ENCODE peak calls at places on chromosomes 16 and 17, in six cellular contexts. One of them, this sample, is unnamed.

GRCh38 chr16:73610160-73610559 is 562.2 kb upstream of the ZFHX3 start:
- DNase-seq in mammary epithelial cell: no peak
- DNase-seq in OCI-LY7: no peak
- DNase-seq in DND-41: no peak
- DNase-seq in MM.1S: no peak
- DNase-seq in HCT116: no peak
- DNase-seq in this sample: no peak

GRCh38 chr16:66534376-66534799 is 15.5 kb downstream of the TK2 start:
- DNase-seq in OCI-LY7: no peak
- DNase-seq in HCT116: no peak
- DNase-seq in MM.1S: no peak
- DNase-seq in DND-41: no peak
- DNase-seq in mammary epithelial cell: no peak
- DNase-seq in this sample: no peak

GRCh38 chr17:3552916-3553315 is 4.7 kb downstream of the TRPV3 start:
- DNase-seq in OCI-LY7: no peak
- DNase-seq in MM.1S: no peak
- DNase-seq in mammary epithelial cell: no peak
- DNase-seq in HCT116: no peak
- DNase-seq in DND-41: no peak
- DNase-seq in this sample: no peak

GRCh38 chr16:59573528-59574271 is 839.6 kb upstream of the GOT2 start:
- DNase-seq in DND-41: no peak
- DNase-seq in HCT116: no peak
- DNase-seq in MM.1S: no peak
- DNase-seq in mammary epithelial cell: peak
- DNase-seq in OCI-LY7: no peak
- DNase-seq in this sample: no peak

GRCh38 chr16:49513040-49513439 is 139.4 kb downstream of the C16orf78 start:
- DNase-seq in OCI-LY7: peak
- DNase-seq in mammary epithelial cell: no peak
- DNase-seq in HCT116: no peak
- DNase-seq in DND-41: peak
- DNase-seq in MM.1S: peak
- DNase-seq in this sample: peak

GRCh38 chr17:9700754-9701476 is 55.6 kb downstream of the USP43 start:
- DNase-seq in DND-41: no peak
- DNase-seq in mammary epithelial cell: no peak
- DNase-seq in HCT116: no peak
- DNase-seq in OCI-LY7: no peak
- DNase-seq in MM.1S: no peak
- DNase-seq in this sample: no peak

GRCh38 chr16:89736554-89736953 is 15.2 kb downstream of the ZNF276 start:
- DNase-seq in mammary epithelial cell: no peak
- DNase-seq in HCT116: no peak
- DNase-seq in MM.1S: no peak
- DNase-seq in OCI-LY7: no peak
- DNase-seq in DND-41: no peak
- DNase-seq in this sample: no peak

GRCh38 chr17:74738051-74738996 is 1.3 kb downstream of the RAB37 start:
- DNase-seq in MM.1S: peak
- DNase-seq in OCI-LY7: peak
- DNase-seq in DND-41: peak
- DNase-seq in mammary epithelial cell: no peak
- DNase-seq in HCT116: no peak
- DNase-seq in this sample: no peak

GRCh38 chr17:62130739-62131138 is 65.7 kb upstream of the MED13 start:
- DNase-seq in OCI-LY7: no peak
- DNase-seq in HCT116: no peak
- DNase-seq in MM.1S: no peak
- DNase-seq in DND-41: no peak
- DNase-seq in mammary epithelial cell: no peak
- DNase-seq in this sample: no peak

GRCh38 chr17:81380117-81380516 is 15.1 kb upstream of the BAHCC1 start:
- DNase-seq in HCT116: no peak
- DNase-seq in DND-41: no peak
- DNase-seq in MM.1S: no peak
- DNase-seq in OCI-LY7: no peak
- DNase-seq in mammary epithelial cell: no peak
- DNase-seq in this sample: peak

GRCh38 chr17:79758260-79758659 is 19.7 kb upstream of the CBX2 start:
- DNase-seq in DND-41: no peak
- DNase-seq in HCT116: no peak
- DNase-seq in OCI-LY7: no peak
- DNase-seq in mammary epithelial cell: no peak
- DNase-seq in MM.1S: no peak
- DNase-seq in this sample: no peak

GRCh38 chr16:57422026-57422944 is 17.7 kb downstream of the CCL17 start:
- DNase-seq in DND-41: no peak
- DNase-seq in mammary epithelial cell: peak
- DNase-seq in MM.1S: no peak
- DNase-seq in OCI-LY7: peak
- DNase-seq in HCT116: no peak
- DNase-seq in this sample: peak

GRCh38 chr16:56614549-56614991 is 6.2 kb downstream of the MT2A start:
- DNase-seq in MM.1S: no peak
- DNase-seq in mammary epithelial cell: peak
- DNase-seq in OCI-LY7: no peak
- DNase-seq in HCT116: no peak
- DNase-seq in DND-41: no peak
- DNase-seq in this sample: no peak

GRCh38 chr16:86424413-86424812 is 85.9 kb upstream of the FOXF1 start:
- DNase-seq in HCT116: no peak
- DNase-seq in MM.1S: no peak
- DNase-seq in mammary epithelial cell: no peak
- DNase-seq in DND-41: no peak
- DNase-seq in OCI-LY7: no peak
- DNase-seq in this sample: no peak

GRCh38 chr16:86573646-86574508 is 4.5 kb upstream of the FOXL1 start:
- DNase-seq in MM.1S: no peak
- DNase-seq in DND-41: no peak
- DNase-seq in HCT116: no peak
- DNase-seq in mammary epithelial cell: no peak
- DNase-seq in OCI-LY7: no peak
- DNase-seq in this sample: no peak

GRCh38 chr16:398551-399277 is 1.7 kb downstream of the NME4 start:
- DNase-seq in MM.1S: no peak
- DNase-seq in DND-41: no peak
- DNase-seq in HCT116: no peak
- DNase-seq in OCI-LY7: no peak
- DNase-seq in mammary epithelial cell: no peak
- DNase-seq in this sample: peak

GRCh38 chr17:68383120-68383442 is 74.2 kb downstream of the WIPI1 start:
- DNase-seq in HCT116: no peak
- DNase-seq in MM.1S: no peak
- DNase-seq in OCI-LY7: no peak
- DNase-seq in mammary epithelial cell: no peak
- DNase-seq in DND-41: no peak
- DNase-seq in this sample: no peak

GRCh38 chr17:68379150-68379510 is 78.2 kb downstream of the WIPI1 start:
- DNase-seq in HCT116: no peak
- DNase-seq in OCI-LY7: no peak
- DNase-seq in mammary epithelial cell: no peak
- DNase-seq in DND-41: no peak
- DNase-seq in MM.1S: no peak
- DNase-seq in this sample: no peak

GRCh38 chr17:68379692-68380677 is 77.3 kb downstream of the WIPI1 start:
- DNase-seq in DND-41: no peak
- DNase-seq in OCI-LY7: no peak
- DNase-seq in HCT116: no peak
- DNase-seq in MM.1S: no peak
- DNase-seq in mammary epithelial cell: no peak
- DNase-seq in this sample: no peak

GRCh38 chr17:68382582-68383085 is 74.7 kb downstream of the WIPI1 start:
- DNase-seq in OCI-LY7: no peak
- DNase-seq in mammary epithelial cell: no peak
- DNase-seq in MM.1S: no peak
- DNase-seq in HCT116: no peak
- DNase-seq in DND-41: no peak
- DNase-seq in this sample: no peak

DNA sequence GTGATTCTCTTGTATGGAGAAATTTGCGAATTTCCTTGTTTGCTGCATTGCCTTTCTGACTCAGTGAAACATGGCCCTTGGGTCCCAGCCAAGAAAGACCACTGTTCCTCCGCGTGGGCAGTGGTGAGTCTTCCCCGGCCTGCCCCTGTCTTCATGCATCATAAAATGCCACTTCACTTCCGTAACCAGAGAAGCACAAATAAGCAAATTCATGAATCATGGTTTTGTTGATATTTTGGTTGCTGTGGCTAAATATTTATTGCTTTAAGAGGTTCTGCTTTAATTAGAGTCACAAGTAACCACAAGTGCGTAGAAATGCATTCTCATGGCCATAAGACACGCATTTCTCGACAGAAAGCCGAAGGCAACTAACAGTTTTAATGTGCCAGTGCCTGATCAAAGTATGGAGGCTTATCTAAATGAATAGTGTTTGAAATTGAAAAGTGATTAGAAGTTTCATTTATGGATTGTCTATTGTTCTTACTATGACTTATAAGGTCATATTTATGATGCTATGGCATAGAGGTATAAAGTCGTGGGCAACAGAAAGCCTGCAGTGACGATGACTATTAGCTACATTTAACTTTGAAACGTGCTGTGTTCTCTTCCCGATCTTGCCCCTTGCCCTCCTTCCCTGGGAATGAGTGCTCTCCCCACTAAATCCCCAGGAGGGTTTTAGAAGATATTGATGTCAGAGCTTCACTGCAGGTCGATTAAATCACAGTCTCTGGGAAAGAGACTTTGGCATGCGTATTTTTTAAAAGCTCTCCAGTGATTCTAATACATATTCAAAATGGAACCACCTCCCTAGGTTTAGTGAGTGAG is 76.0 kb downstream of the WIPI1 start:
- DNase-seq in mammary epithelial cell: peak
- DNase-seq in MM.1S: no peak
- DNase-seq in HCT116: peak
- DNase-seq in DND-41: no peak
- DNase-seq in OCI-LY7: no peak
- DNase-seq in this sample: no peak
- H2AFZ ChIP-seq in mammary epithelial cell: no peak
- H2AFZ ChIP-seq in MM.1S: no peak
- H2AFZ ChIP-seq in HCT116: peak
- H2AFZ ChIP-seq in DND-41: no peak
- H2AFZ ChIP-seq in OCI-LY7: no peak
- H2AFZ ChIP-seq in this sample: no peak

DNA sequence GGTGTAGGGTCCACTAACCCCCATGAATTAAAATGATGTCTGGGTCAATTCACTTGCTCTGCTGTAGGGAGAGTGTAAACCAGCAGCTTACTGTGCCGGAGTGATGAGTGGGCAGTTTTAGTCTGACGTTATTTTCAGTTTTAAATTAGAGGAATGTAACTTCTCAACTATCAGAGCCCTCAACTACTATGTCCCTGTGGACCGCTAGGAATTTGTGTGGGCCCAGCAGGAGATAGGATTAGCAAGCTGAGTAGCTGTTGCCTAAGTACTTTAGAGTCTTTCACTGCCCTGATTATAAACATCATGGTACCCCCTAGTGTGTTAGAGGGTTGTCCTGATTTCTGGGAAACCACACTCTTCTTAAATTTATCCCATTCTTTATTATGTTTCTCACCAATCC is 11.4 kb downstream of the MARVELD3 start:
- DNase-seq in DND-41: no peak
- DNase-seq in MM.1S: no peak
- DNase-seq in mammary epithelial cell: no peak
- DNase-seq in HCT116: no peak
- DNase-seq in OCI-LY7: no peak
- DNase-seq in this sample: no peak
- H3K4me3 ChIP-seq in DND-41: no peak
- H3K4me3 ChIP-seq in MM.1S: no peak
- H3K4me3 ChIP-seq in mammary epithelial cell: no peak
- H3K4me3 ChIP-seq in HCT116: no peak
- H3K4me3 ChIP-seq in OCI-LY7: no peak
- H3K4me3 ChIP-seq in this sample: no peak

GRCh38 chr17:6572997-6573396 is 16.6 kb upstream of the PITPNM3 start:
- DNase-seq in OCI-LY7: no peak
- DNase-seq in MM.1S: no peak
- DNase-seq in DND-41: no peak
- DNase-seq in mammary epithelial cell: no peak
- DNase-seq in HCT116: no peak
- DNase-seq in this sample: no peak

GRCh38 chr17:6576038-6576437 is 19.7 kb upstream of the PITPNM3 start:
- DNase-seq in OCI-LY7: no peak
- DNase-seq in HCT116: no peak
- DNase-seq in MM.1S: no peak
- DNase-seq in mammary epithelial cell: no peak
- DNase-seq in DND-41: no peak
- DNase-seq in this sample: no peak

GRCh38 chr17:6573982-6574688 is 17.8 kb upstream of the PITPNM3 start:
- DNase-seq in DND-41: no peak
- DNase-seq in mammary epithelial cell: no peak
- DNase-seq in MM.1S: no peak
- DNase-seq in HCT116: no peak
- DNase-seq in OCI-LY7: no peak
- DNase-seq in this sample: no peak

GRCh38 chr17:6575596-6575988 is 19.2 kb upstream of the PITPNM3 start:
- DNase-seq in mammary epithelial cell: no peak
- DNase-seq in HCT116: no peak
- DNase-seq in DND-41: no peak
- DNase-seq in MM.1S: no peak
- DNase-seq in OCI-LY7: no peak
- DNase-seq in this sample: no peak

DNA sequence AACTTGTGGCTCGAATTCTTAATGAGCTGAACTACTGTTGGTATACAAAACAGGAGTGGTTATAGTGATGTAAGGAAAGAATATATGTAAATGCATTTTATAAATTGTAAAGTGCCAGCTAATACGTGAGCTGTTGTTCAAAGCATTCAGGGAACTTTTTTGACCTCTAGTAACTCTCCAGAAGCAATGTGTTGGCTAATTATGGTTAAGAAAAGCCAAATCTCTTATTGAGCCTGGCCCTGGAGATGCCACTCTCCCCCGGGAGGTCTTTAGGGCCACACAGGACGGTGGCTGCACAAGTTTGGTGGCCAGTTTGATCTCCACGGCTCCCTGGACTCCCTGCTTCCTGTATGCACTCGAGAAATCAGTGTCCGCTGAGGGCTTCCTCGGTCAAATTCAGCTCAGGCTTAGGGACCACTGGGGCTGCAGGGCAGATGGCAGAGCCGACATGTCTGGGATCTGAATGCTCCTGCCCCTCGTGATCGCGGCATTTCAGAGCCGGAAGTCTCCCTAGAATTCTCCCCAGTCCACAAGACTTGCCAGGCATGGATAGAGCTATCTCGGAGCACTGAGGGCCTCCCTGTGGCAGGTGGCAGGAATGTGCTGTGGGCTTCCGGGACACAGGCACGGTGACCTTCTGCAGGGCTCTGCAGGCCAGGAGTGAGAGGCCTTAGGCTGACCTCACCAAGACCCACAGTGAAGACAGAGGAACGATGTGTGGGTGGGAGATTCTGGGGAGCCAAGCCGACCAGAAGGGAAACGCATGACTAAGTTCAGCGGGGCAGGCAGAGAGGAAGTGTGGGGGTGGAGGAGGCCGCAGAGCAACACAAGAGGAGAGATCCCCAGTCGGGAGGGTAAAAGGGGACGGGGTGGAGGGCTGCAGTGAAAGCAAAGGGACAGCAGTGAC is 18.6 kb upstream of the PITPNM3 start:
- DNase-seq in MM.1S: no peak
- DNase-seq in mammary epithelial cell: peak
- DNase-seq in DND-41: no peak
- DNase-seq in HCT116: no peak
- DNase-seq in OCI-LY7: no peak
- DNase-seq in this sample: no peak
- H3K4me2 ChIP-seq in MM.1S: no peak
- H3K4me2 ChIP-seq in mammary epithelial cell: peak
- H3K4me2 ChIP-seq in DND-41: no peak
- H3K4me2 ChIP-seq in HCT116: peak
- H3K4me2 ChIP-seq in OCI-LY7: no peak
- H3K4me2 ChIP-seq in this sample: no peak

GRCh38 chr16:14232106-14232890 is 161.2 kb downstream of the MRTFB start:
- DNase-seq in OCI-LY7: no peak
- DNase-seq in HCT116: no peak
- DNase-seq in MM.1S: no peak
- DNase-seq in DND-41: no peak
- DNase-seq in mammary epithelial cell: no peak
- DNase-seq in this sample: no peak
- H2AFZ ChIP-seq in OCI-LY7: no peak
- H2AFZ ChIP-seq in HCT116: no peak
- H2AFZ ChIP-seq in MM.1S: no peak
- H2AFZ ChIP-seq in DND-41: no peak
- H2AFZ ChIP-seq in mammary epithelial cell: no peak
- H2AFZ ChIP-seq in this sample: no peak